ENCODE peak calls at places on chromosomes 2 and 18, in seven cellular contexts. Q is fibroblast of the aortic adventitia, A is testis, L is Calu3, O is mesothelial cell of epicardium, E is IMR-90, F is epithelial cell of esophagus. U is an unnamed sample.

GRCh38 chr2:119426801-119427395 is 4.8 kb upstream of the TMEM37 start:
- DNase-seq in F (peak), A (peak), Q (no peak), O (no peak), E (no peak), L (peak), U (no peak)

GRCh38 chr2:234952270-234953115 is 676 bp downstream of the SH3BP4 start:
- DNase-seq in F (no peak), O (no peak), L (peak), E (no peak), A (peak), Q (no peak), U (no peak)

GRCh38 chr2:151106805-151107490 is 154.7 kb downstream of the RBM43 start:
- DNase-seq in Q (peak), L (no peak), F (peak), O (no peak), A (no peak), E (no peak), U (no peak)

GRCh38 chr18:79631761-79632446 is 47.7 kb upstream of the CTDP1 start:
- DNase-seq in E (no peak), F (no peak), Q (no peak), A (no peak), L (no peak), O (no peak), U (no peak)

GRCh38 chr2:173713904-173714555 is 251.1 kb downstream of the SP3 start:
- DNase-seq in O (no peak), A (no peak), E (no peak), Q (no peak), L (no peak), F (peak), U (no peak)

GRCh38 chr18:77205769-77206168 is 43.9 kb upstream of the GALR1 start:
- DNase-seq in Q (no peak), F (no peak), E (no peak), O (no peak), L (no peak), A (no peak), U (no peak)

GRCh38 chr2:38260469-38260868 is 116.6 kb downstream of the ATL2 start:
- DNase-seq in O (no peak), E (no peak), F (no peak), A (no peak), Q (no peak), L (no peak), U (no peak)

GRCh38 chr2:122323927-122324326 is 568.5 kb downstream of the TSN start:
- DNase-seq in A (no peak), L (no peak), Q (no peak), F (no peak), E (no peak), O (no peak), U (no peak)

GRCh38 chr2:72755647-72756423 is 70.0 kb downstream of the EXOC6B start:
- DNase-seq in E (peak), A (peak), O (no peak), Q (peak), F (peak), L (no peak), U (no peak)

GRCh38 chr2:964567-964966 is 13.9 kb downstream of the SNTG2 start:
- DNase-seq in Q (no peak), O (no peak), E (no peak), L (no peak), A (no peak), F (no peak), U (no peak)

GRCh38 chr2:45120546-45120945 is 111.3 kb upstream of the SIX2 start:
- DNase-seq in O (no peak), Q (no peak), L (peak), F (no peak), A (no peak), E (peak), U (no peak)

GRCh38 chr2:102033028-102033749 is 41.4 kb downstream of the IL1R2 start:
- DNase-seq in E (peak), Q (peak), L (peak), A (peak), O (no peak), F (peak), U (no peak)

GRCh38 chr2:108971661-108972566 is 17.1 kb downstream of the EDAR start:
- DNase-seq in Q (peak), L (peak), A (no peak), O (no peak), E (no peak), F (peak), U (no peak)

GRCh38 chr2:10668402-10669012 is 21.3 kb downstream of the NOL10 start:
- DNase-seq in A (no peak), F (peak), Q (peak), L (peak), O (no peak), E (peak), U (no peak)

GRCh38 chr2:39188958-39189499 is 54.7 kb downstream of the CDKL4 start:
- DNase-seq in L (no peak), A (no peak), E (no peak), Q (no peak), F (no peak), O (no peak), U (no peak)

GRCh38 chr18:9757851-9758587 is 49.9 kb downstream of the RAB31 start:
- DNase-seq in L (no peak), O (no peak), Q (peak), A (no peak), E (peak), F (no peak), U (no peak)

GRCh38 chr18:55376387-55376786 is 211.6 kb downstream of the TCF4 start:
- DNase-seq in Q (no peak), L (no peak), F (no peak), E (no peak), O (no peak), A (no peak), U (no peak)

GRCh38 chr2:192195548-192196418 is 1.1 kb upstream of the TMEFF2 start:
- DNase-seq in A (peak), F (peak), L (peak), E (peak), O (no peak), Q (peak), U (no peak)

GRCh38 chr2:44392338-44392943 is 30.7 kb downstream of the CAMKMT start:
- DNase-seq in Q (peak), A (peak), O (peak), L (peak), E (peak), F (peak), U (peak)

GRCh38 chr18:78376036-78376435 is 603.6 kb upstream of the SALL3 start:
- DNase-seq in F (no peak), E (no peak), L (no peak), A (no peak), Q (no peak), O (no peak), U (no peak)

GRCh38 chr2:164458801-164459200 is 162.5 kb downstream of the GRB14 start:
- DNase-seq in A (peak), Q (no peak), E (no peak), F (no peak), L (no peak), O (no peak), U (no peak)

GRCh38 chr2:66427219-66427768 is 7.6 kb upstream of the MEIS1 start:
- DNase-seq in A (no peak), F (peak), L (no peak), Q (no peak), E (no peak), O (no peak), U (no peak)

GRCh38 chr2:18536100-18536499 is 24.4 kb downstream of the RDH14 start:
- DNase-seq in E (peak), F (peak), Q (no peak), O (no peak), A (no peak), L (no peak), U (no peak)

GRCh38 chr2:39593439-39594393 is 72.0 kb upstream of the TMEM178A start:
- DNase-seq in F (peak), A (peak), E (peak), Q (peak), O (no peak), L (peak), U (no peak)

GRCh38 chr2:46954951-46955571 is 39.5 kb upstream of the MCFD2 start:
- DNase-seq in E (peak), L (peak), F (peak), Q (peak), A (peak), O (no peak), U (peak)

GRCh38 chr2:212424090-212424489 is 114.5 kb downstream of the ERBB4 start:
- DNase-seq in Q (no peak), L (no peak), E (no peak), O (no peak), F (peak), A (no peak), U (no peak)

GRCh38 chr2:99710720-99711612 is 221.1 kb upstream of the REV1 start:
- DNase-seq in F (no peak), L (no peak), E (no peak), O (no peak), A (no peak), Q (no peak), U (no peak)

GRCh38 chr2:39796130-39796529 is 17.1 kb upstream of the THUMPD2 start:
- DNase-seq in A (no peak), F (no peak), O (no peak), Q (no peak), E (no peak), L (no peak), U (no peak)

GRCh38 chr18:55763805-55764204 is 175.8 kb upstream of the TCF4 start:
- DNase-seq in F (no peak), L (no peak), Q (no peak), A (no peak), O (no peak), E (peak), U (no peak)

GRCh38 chr2:204749319-204749718 is 204.0 kb downstream of the PARD3B start:
- DNase-seq in Q (peak), F (peak), O (no peak), L (no peak), A (no peak), E (peak), U (no peak)

GRCh38 chr18:35464731-35465728 is 32.7 kb downstream of the INO80C start:
- DNase-seq in Q (no peak), A (no peak), L (no peak), E (no peak), F (no peak), O (no peak), U (no peak)

GRCh38 chr2:1544478-1545069 is 131.3 kb downstream of the TPO start:
- DNase-seq in O (no peak), E (peak), Q (peak), L (no peak), A (peak), F (peak), U (no peak)

GRCh38 chr2:197322143-197322542 is 11.6 kb upstream of the ANKRD44 start:
- DNase-seq in O (no peak), L (no peak), E (no peak), Q (no peak), F (no peak), A (no peak), U (no peak)

GRCh38 chr2:157067562-157067961 is 189.9 kb upstream of the GALNT5 start:
- DNase-seq in A (no peak), E (no peak), L (no peak), O (no peak), F (no peak), Q (no peak), U (no peak)

GRCh38 chr2:236054125-236054524 is 114.1 kb downstream of the GBX2 start:
- DNase-seq in O (no peak), E (peak), L (no peak), F (no peak), A (no peak), Q (peak), U (no peak)

GRCh38 chr18:62637807-62638687 is 77.3 kb upstream of the PHLPP1 start:
- DNase-seq in F (peak), E (peak), Q (no peak), O (no peak), L (peak), A (peak), U (no peak)

GRCh38 chr2:187338679-187339121 is 109.4 kb downstream of the CALCRL start:
- DNase-seq in Q (no peak), L (no peak), A (no peak), F (no peak), O (no peak), E (no peak), U (no peak)

GRCh38 chr2:126972272-126972626 is 73.6 kb downstream of the TEX51 start:
- DNase-seq in O (no peak), Q (no peak), E (no peak), L (no peak), F (no peak), A (no peak), U (no peak)
- TF ChIP-seq CTCF in O (peak), Q (no peak), E (no peak), L (peak), F (no peak), A (no peak), U (no peak)

GRCh38 chr18:11387880-11388279 is 221.5 kb upstream of the SLC35G4 start:
- DNase-seq in Q (peak), A (peak), O (no peak), E (peak), L (peak), F (peak), U (peak)
- TF ChIP-seq CTCF in Q (peak), A (no peak), O (no peak), E (peak), L (peak), F (no peak), U (no peak)

GRCh38 chr2:149513461-149513860 is 74.1 kb downstream of the MMADHC start:
- DNase-seq in L (no peak), A (no peak), O (no peak), F (no peak), E (no peak), Q (no peak), U (no peak)
- TF ChIP-seq CTCF in L (no peak), A (no peak), O (no peak), F (no peak), E (no peak), Q (no peak), U (no peak)

GRCh38 chr2:229910832-229911412 is 10.9 kb downstream of the TRIP12 start:
- DNase-seq in L (no peak), F (peak), Q (peak), A (no peak), E (no peak), O (no peak), U (no peak)
- TF ChIP-seq CTCF in L (peak), F (peak), Q (peak), A (no peak), E (peak), O (no peak), U (no peak)

GRCh38 chr18:27064673-27065072 is 120.4 kb downstream of the CHST9 start:
- DNase-seq in F (no peak), Q (no peak), L (no peak), A (no peak), O (no peak), E (no peak), U (no peak)

GRCh38 chr18:27062802-27063201 is 122.3 kb downstream of the CHST9 start:
- DNase-seq in L (peak), F (peak), A (no peak), E (no peak), Q (no peak), O (no peak), U (no peak)

GRCh38 chr18:27057459-27058302 is 127.4 kb downstream of the CHST9 start:
- DNase-seq in F (no peak), Q (no peak), O (no peak), L (no peak), E (no peak), A (peak), U (no peak)

DNA sequence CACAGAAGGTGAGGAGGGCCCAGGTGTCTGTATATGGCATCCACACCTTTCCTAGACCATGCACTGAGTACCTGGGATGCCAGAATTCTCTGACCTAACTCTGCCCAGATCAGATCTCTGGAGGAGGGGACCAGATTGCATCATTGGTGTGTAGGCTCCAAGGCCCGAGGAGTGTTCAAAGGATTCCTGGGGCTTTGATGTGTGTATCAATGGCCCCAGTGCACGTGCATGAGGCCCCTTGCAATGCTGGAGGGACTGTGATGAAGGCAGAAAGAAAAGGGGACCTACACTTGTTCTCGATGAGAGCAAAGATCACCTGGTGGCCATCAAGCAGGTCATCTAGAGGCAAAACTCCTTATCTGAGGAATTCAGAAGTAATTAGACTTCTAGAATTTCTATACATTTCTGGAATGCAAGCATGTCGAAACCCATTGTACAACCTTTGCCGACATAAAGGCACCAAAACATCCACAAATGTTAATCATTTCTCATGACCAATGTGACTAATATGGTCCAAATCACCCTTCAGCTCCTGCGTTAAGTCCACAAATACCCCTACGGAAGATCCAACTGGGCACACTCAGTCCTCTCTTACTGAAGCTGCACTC is 123.5 kb downstream of the CHST9 start:
- DNase-seq in Q (no peak), A (no peak), L (no peak), E (no peak), F (no peak), O (no peak), U (no peak)
- TF ChIP-seq CTCF in Q (no peak), A (no peak), L (no peak), E (no peak), F (no peak), O (no peak), U (no peak)

DNA sequence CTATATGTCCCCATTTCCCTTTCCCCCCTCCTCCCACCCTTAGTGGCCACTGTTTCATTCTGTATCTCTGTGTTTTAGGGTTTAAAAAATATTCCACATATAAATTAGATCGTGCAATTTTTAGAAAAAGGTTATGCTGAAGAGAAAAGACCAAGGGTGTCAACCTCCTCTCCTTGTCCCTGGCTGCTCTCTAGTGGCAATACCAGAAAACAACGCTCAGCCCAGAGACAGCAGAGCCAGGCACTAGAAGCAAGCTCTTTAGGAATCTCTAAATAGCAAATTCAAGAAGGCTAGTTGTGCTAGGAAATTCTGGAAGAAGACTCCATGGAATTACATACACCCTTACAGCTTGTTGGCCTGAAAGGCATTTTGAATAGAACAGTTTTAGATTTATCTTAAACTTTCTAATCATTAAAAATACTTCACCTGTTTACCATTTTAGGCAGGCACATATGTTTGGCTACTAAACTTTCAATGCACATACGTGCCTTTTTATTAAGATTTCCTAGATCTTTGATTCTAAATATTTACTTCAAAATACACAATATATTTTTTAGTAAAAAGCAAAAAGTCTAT is 35.1 kb upstream of the RASGRP3 start:
- DNase-seq in E (peak), L (peak), F (peak), O (no peak), A (peak), Q (peak), U (no peak)
- TF ChIP-seq CTCF in E (peak), L (peak), F (peak), O (no peak), A (peak), Q (peak), U (no peak)

GRCh38 chr2:26313446-26313845 is 32.5 kb upstream of the SELENOI start:
- DNase-seq in L (no peak), O (no peak), Q (no peak), A (no peak), F (no peak), E (no peak), U (no peak)

GRCh38 chr2:26316845-26317244 is 29.1 kb upstream of the SELENOI start:
- DNase-seq in L (no peak), E (no peak), F (no peak), O (no peak), Q (no peak), A (no peak), U (no peak)

GRCh38 chr2:26316041-26316440 is 29.9 kb upstream of the SELENOI start:
- DNase-seq in A (peak), L (peak), F (no peak), O (no peak), E (no peak), Q (no peak), U (no peak)

GRCh38 chr2:26312471-26312870 is 33.5 kb upstream of the SELENOI start:
- DNase-seq in O (no peak), L (no peak), A (no peak), Q (no peak), E (no peak), F (peak), U (no peak)

DNA sequence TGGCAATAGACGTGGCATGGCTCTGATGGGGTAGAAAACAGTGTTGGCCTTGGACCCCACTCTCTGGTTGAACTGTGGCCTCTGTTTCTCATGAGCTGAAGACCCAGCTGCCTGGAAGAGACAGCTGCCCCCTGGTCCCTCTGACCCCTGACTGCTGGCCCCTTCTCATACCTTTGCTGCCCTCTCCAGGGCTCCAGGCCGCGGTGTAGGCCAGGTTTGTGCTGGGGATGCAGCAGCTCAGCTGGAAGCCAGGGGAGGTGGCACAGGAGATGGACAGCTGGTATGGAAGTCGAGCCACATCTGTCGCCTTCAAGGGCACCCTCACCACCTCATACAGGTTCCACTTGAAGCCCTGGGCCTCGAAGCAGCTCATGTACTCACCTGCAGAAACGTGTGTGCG is 31.7 kb upstream of the SELENOI start:
- DNase-seq in A (no peak), E (no peak), F (no peak), Q (no peak), O (no peak), L (no peak), U (no peak)
- TF ChIP-seq CTCF in A (no peak), E (no peak), F (peak), Q (no peak), O (no peak), L (no peak), U (no peak)

GRCh38 chr2:130848518-130849210 is 11.9 kb downstream of the ARHGEF4 start:
- DNase-seq in A (no peak), L (no peak), F (no peak), E (no peak), O (no peak), Q (no peak), U (no peak)
- TF ChIP-seq CTCF in A (no peak), L (no peak), F (no peak), E (no peak), O (no peak), Q (no peak), U (no peak)

DNA sequence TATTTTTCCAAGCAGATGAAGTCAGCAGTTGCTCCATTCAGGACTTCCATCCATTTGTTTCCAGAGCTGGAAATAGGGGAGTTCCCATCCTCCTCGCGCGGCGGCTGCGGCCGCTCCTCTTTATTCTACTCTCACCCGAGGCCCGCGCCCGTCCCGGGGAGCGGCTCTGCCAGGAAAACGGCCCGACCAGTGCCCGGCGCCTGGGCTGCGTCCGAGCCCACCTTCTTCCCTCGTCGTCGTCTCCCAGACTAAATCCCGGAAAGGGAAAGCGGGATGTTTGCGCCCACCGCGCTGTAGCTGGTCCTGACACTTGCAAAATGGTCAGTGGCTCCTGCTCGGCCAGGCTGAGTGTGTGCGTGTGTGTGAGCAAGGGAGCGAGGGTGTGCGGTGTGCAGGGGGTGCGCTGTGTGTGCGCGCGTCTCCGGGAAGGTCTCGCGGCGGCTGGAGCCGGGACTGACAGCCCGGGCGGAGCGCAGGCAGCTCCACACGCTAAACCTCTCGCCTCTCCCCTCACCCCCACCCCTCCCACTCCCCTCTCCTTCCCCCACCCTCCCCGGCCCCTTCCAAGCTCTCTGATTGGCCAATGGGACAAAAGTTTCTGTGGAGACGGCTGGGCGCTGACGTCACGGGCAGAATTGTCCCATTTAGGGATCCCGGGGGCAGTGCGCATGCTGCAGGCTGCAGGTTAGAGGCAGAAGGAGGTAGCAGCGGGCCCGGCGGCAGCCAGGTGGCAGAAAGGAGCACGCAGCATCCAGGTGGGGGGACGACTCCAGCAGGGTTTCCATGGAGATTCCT is at the start of gene NOL4:
- DNase-seq in L (peak), A (peak), Q (peak), F (peak), O (peak), E (no peak), U (no peak)
- TF ChIP-seq CTCF in L (no peak), A (no peak), Q (no peak), F (peak), O (no peak), E (no peak), U (no peak)

U was measured in omental fat pad.